ENCODE peak calls at places on chromosomes 13 and 19, in five cellular contexts. One of them, this sample, is unnamed.

GRCh38 chr13:21949818-21950429 is 279.1 kb downstream of the FGF9 start:
- DNase-seq in naive thymus-derived CD4-positive, alpha-beta T cell: no peak
- DNase-seq in choroid plexus epithelial cell: no peak
- DNase-seq in SW480: no peak
- DNase-seq in adipocyte: no peak
- DNase-seq in this sample: peak

GRCh38 chr19:4284176-4284958 is 5.3 kb downstream of the SHD start:
- DNase-seq in naive thymus-derived CD4-positive, alpha-beta T cell: no peak
- DNase-seq in choroid plexus epithelial cell: peak
- DNase-seq in SW480: peak
- DNase-seq in adipocyte: no peak
- DNase-seq in this sample: peak

GRCh38 chr13:68369739-68370138 is 1139.6 kb upstream of the PCDH9 start:
- DNase-seq in naive thymus-derived CD4-positive, alpha-beta T cell: no peak
- DNase-seq in choroid plexus epithelial cell: no peak
- DNase-seq in SW480: peak
- DNase-seq in adipocyte: no peak
- DNase-seq in this sample: peak

GRCh38 chr19:40423938-40424337 is 1.9 kb downstream of the SERTAD1 start:
- DNase-seq in naive thymus-derived CD4-positive, alpha-beta T cell: no peak
- DNase-seq in choroid plexus epithelial cell: no peak
- DNase-seq in SW480: no peak
- DNase-seq in adipocyte: no peak
- DNase-seq in this sample: no peak

GRCh38 chr19:45275370-45275971 is 24.4 kb downstream of the MARK4 start:
- DNase-seq in naive thymus-derived CD4-positive, alpha-beta T cell: no peak
- DNase-seq in choroid plexus epithelial cell: peak
- DNase-seq in SW480: no peak
- DNase-seq in adipocyte: no peak
- DNase-seq in this sample: peak

GRCh38 chr19:4744451-4745170 is 21.0 kb upstream of the DPP9 start:
- DNase-seq in naive thymus-derived CD4-positive, alpha-beta T cell: no peak
- DNase-seq in choroid plexus epithelial cell: peak
- DNase-seq in SW480: peak
- DNase-seq in adipocyte: peak
- DNase-seq in this sample: peak

GRCh38 chr19:46955114-46955812 is 64.4 kb upstream of the NPAS1 start:
- DNase-seq in naive thymus-derived CD4-positive, alpha-beta T cell: peak
- DNase-seq in choroid plexus epithelial cell: peak
- DNase-seq in SW480: peak
- DNase-seq in adipocyte: peak
- DNase-seq in this sample: no peak

GRCh38 chr13:54845351-54845965 is 1816.8 kb downstream of the OLFM4 start:
- DNase-seq in naive thymus-derived CD4-positive, alpha-beta T cell: no peak
- DNase-seq in choroid plexus epithelial cell: no peak
- DNase-seq in SW480: no peak
- DNase-seq in adipocyte: no peak
- DNase-seq in this sample: no peak

GRCh38 chr13:66033924-66034323 is 1196.2 kb downstream of the PCDH9 start:
- DNase-seq in naive thymus-derived CD4-positive, alpha-beta T cell: no peak
- DNase-seq in choroid plexus epithelial cell: no peak
- DNase-seq in SW480: no peak
- DNase-seq in adipocyte: no peak
- DNase-seq in this sample: no peak

GRCh38 chr19:17078920-17079709 is 3.5 kb downstream of the MYO9B start:
- DNase-seq in naive thymus-derived CD4-positive, alpha-beta T cell: no peak
- DNase-seq in choroid plexus epithelial cell: peak
- DNase-seq in SW480: no peak
- DNase-seq in adipocyte: no peak
- DNase-seq in this sample: no peak

GRCh38 chr13:102141625-102142472 is 260.0 kb downstream of the FGF14 start:
- DNase-seq in naive thymus-derived CD4-positive, alpha-beta T cell: no peak
- DNase-seq in choroid plexus epithelial cell: peak
- DNase-seq in SW480: no peak
- DNase-seq in adipocyte: peak
- DNase-seq in this sample: peak

GRCh38 chr13:59478908-59479307 is 684.8 kb downstream of the DIAPH3 start:
- DNase-seq in naive thymus-derived CD4-positive, alpha-beta T cell: no peak
- DNase-seq in choroid plexus epithelial cell: no peak
- DNase-seq in SW480: no peak
- DNase-seq in adipocyte: no peak
- DNase-seq in this sample: no peak

GRCh38 chr13:45113809-45114208 is 6.5 kb upstream of the GTF2F2 start:
- DNase-seq in naive thymus-derived CD4-positive, alpha-beta T cell: no peak
- DNase-seq in choroid plexus epithelial cell: no peak
- DNase-seq in SW480: no peak
- DNase-seq in adipocyte: no peak
- DNase-seq in this sample: no peak

GRCh38 chr19:19151418-19151817 is 13.1 kb upstream of the TMEM161A start:
- DNase-seq in naive thymus-derived CD4-positive, alpha-beta T cell: no peak
- DNase-seq in choroid plexus epithelial cell: no peak
- DNase-seq in SW480: no peak
- DNase-seq in adipocyte: no peak
- DNase-seq in this sample: no peak

GRCh38 chr13:113437408-113438010 is 15.8 kb downstream of the ADPRHL1 start:
- DNase-seq in naive thymus-derived CD4-positive, alpha-beta T cell: no peak
- DNase-seq in choroid plexus epithelial cell: no peak
- DNase-seq in SW480: no peak
- DNase-seq in adipocyte: no peak
- DNase-seq in this sample: peak

GRCh38 chr19:13083627-13084026 is 19.0 kb downstream of the LYL1 start:
- DNase-seq in naive thymus-derived CD4-positive, alpha-beta T cell: no peak
- DNase-seq in choroid plexus epithelial cell: peak
- DNase-seq in SW480: no peak
- DNase-seq in adipocyte: no peak
- DNase-seq in this sample: no peak

GRCh38 chr13:59103004-59103768 is 1060.5 kb downstream of the DIAPH3 start:
- DNase-seq in naive thymus-derived CD4-positive, alpha-beta T cell: no peak
- DNase-seq in choroid plexus epithelial cell: peak
- DNase-seq in SW480: no peak
- DNase-seq in adipocyte: peak
- DNase-seq in this sample: no peak

GRCh38 chr13:20185657-20186056 is 7.1 kb downstream of the GJB2 start:
- DNase-seq in naive thymus-derived CD4-positive, alpha-beta T cell: no peak
- DNase-seq in choroid plexus epithelial cell: no peak
- DNase-seq in SW480: no peak
- DNase-seq in adipocyte: no peak
- DNase-seq in this sample: no peak

GRCh38 chr13:99467764-99468163 is 33.5 kb upstream of the TM9SF2 start:
- DNase-seq in naive thymus-derived CD4-positive, alpha-beta T cell: no peak
- DNase-seq in choroid plexus epithelial cell: peak
- DNase-seq in SW480: no peak
- DNase-seq in adipocyte: peak
- DNase-seq in this sample: peak

GRCh38 chr19:32909257-32909656 is 39.7 kb upstream of the SLC7A9 start:
- DNase-seq in naive thymus-derived CD4-positive, alpha-beta T cell: no peak
- DNase-seq in choroid plexus epithelial cell: no peak
- DNase-seq in SW480: no peak
- DNase-seq in adipocyte: no peak
- DNase-seq in this sample: no peak

GRCh38 chr13:107642841-107643240 is 572.5 kb downstream of the LIG4 start:
- DNase-seq in naive thymus-derived CD4-positive, alpha-beta T cell: no peak
- DNase-seq in choroid plexus epithelial cell: no peak
- DNase-seq in SW480: no peak
- DNase-seq in adipocyte: no peak
- DNase-seq in this sample: peak

GRCh38 chr13:48749144-48749543 is 95.4 kb downstream of the CYSLTR2 start:
- DNase-seq in naive thymus-derived CD4-positive, alpha-beta T cell: no peak
- DNase-seq in choroid plexus epithelial cell: peak
- DNase-seq in SW480: no peak
- DNase-seq in adipocyte: no peak
- DNase-seq in this sample: peak

GRCh38 chr13:21800847-21801616 is 130.2 kb downstream of the FGF9 start:
- DNase-seq in naive thymus-derived CD4-positive, alpha-beta T cell: no peak
- DNase-seq in choroid plexus epithelial cell: no peak
- DNase-seq in SW480: no peak
- DNase-seq in adipocyte: no peak
- DNase-seq in this sample: peak

GRCh38 chr13:113597386-113598080 is 13.0 kb downstream of the TFDP1 start:
- DNase-seq in naive thymus-derived CD4-positive, alpha-beta T cell: no peak
- DNase-seq in choroid plexus epithelial cell: no peak
- DNase-seq in SW480: no peak
- DNase-seq in adipocyte: no peak
- DNase-seq in this sample: no peak

GRCh38 chr19:3544742-3545668 is 6.0 kb downstream of the TEKTIP1 start:
- DNase-seq in naive thymus-derived CD4-positive, alpha-beta T cell: peak
- DNase-seq in choroid plexus epithelial cell: peak
- DNase-seq in SW480: no peak
- DNase-seq in adipocyte: peak
- DNase-seq in this sample: peak

GRCh38 chr19:7550987-7551761 is 15.7 kb downstream of the PNPLA6 start:
- DNase-seq in naive thymus-derived CD4-positive, alpha-beta T cell: peak
- DNase-seq in choroid plexus epithelial cell: peak
- DNase-seq in SW480: peak
- DNase-seq in adipocyte: peak
- DNase-seq in this sample: peak

GRCh38 chr19:6423499-6424189 is 967 bp downstream of the KHSRP start:
- DNase-seq in naive thymus-derived CD4-positive, alpha-beta T cell: no peak
- DNase-seq in choroid plexus epithelial cell: peak
- DNase-seq in SW480: no peak
- DNase-seq in adipocyte: peak
- DNase-seq in this sample: peak

GRCh38 chr13:43574601-43575000 is 212.2 kb downstream of the ENOX1 start:
- DNase-seq in naive thymus-derived CD4-positive, alpha-beta T cell: no peak
- DNase-seq in choroid plexus epithelial cell: no peak
- DNase-seq in SW480: no peak
- DNase-seq in adipocyte: no peak
- DNase-seq in this sample: no peak

GRCh38 chr13:92900455-92900854 is 326.2 kb upstream of the GPC6 start:
- DNase-seq in naive thymus-derived CD4-positive, alpha-beta T cell: no peak
- DNase-seq in choroid plexus epithelial cell: no peak
- DNase-seq in SW480: no peak
- DNase-seq in adipocyte: no peak
- DNase-seq in this sample: no peak

GRCh38 chr19:16106121-16106520 is 5.6 kb upstream of the RAB8A start:
- DNase-seq in naive thymus-derived CD4-positive, alpha-beta T cell: no peak
- DNase-seq in choroid plexus epithelial cell: peak
- DNase-seq in SW480: peak
- DNase-seq in adipocyte: peak
- DNase-seq in this sample: no peak

GRCh38 chr13:76048675-76049396 is 412.7 kb downstream of the LMO7 start:
- DNase-seq in naive thymus-derived CD4-positive, alpha-beta T cell: no peak
- DNase-seq in choroid plexus epithelial cell: no peak
- DNase-seq in SW480: no peak
- DNase-seq in adipocyte: peak
- DNase-seq in this sample: peak

GRCh38 chr13:88932950-88933349 is 1261.8 kb downstream of the SLITRK5 start:
- DNase-seq in naive thymus-derived CD4-positive, alpha-beta T cell: no peak
- DNase-seq in choroid plexus epithelial cell: no peak
- DNase-seq in SW480: no peak
- DNase-seq in adipocyte: no peak
- DNase-seq in this sample: peak

GRCh38 chr13:113876341-113877148 is 12.7 kb upstream of the GAS6 start:
- DNase-seq in naive thymus-derived CD4-positive, alpha-beta T cell: no peak
- DNase-seq in choroid plexus epithelial cell: no peak
- DNase-seq in SW480: no peak
- DNase-seq in adipocyte: no peak
- DNase-seq in this sample: no peak

GRCh38 chr13:49716615-49717014 is 25.3 kb upstream of the EBPL start:
- DNase-seq in naive thymus-derived CD4-positive, alpha-beta T cell: no peak
- DNase-seq in choroid plexus epithelial cell: no peak
- DNase-seq in SW480: no peak
- DNase-seq in adipocyte: no peak
- DNase-seq in this sample: no peak

GRCh38 chr13:85230754-85231153 is 568.5 kb downstream of the SLITRK6 start:
- DNase-seq in naive thymus-derived CD4-positive, alpha-beta T cell: no peak
- DNase-seq in choroid plexus epithelial cell: peak
- DNase-seq in SW480: no peak
- DNase-seq in adipocyte: peak
- DNase-seq in this sample: peak

GRCh38 chr13:98556968-98557591 is 19.8 kb downstream of the STK24 start:
- DNase-seq in naive thymus-derived CD4-positive, alpha-beta T cell: no peak
- DNase-seq in choroid plexus epithelial cell: no peak
- DNase-seq in SW480: no peak
- DNase-seq in adipocyte: no peak
- DNase-seq in this sample: no peak

GRCh38 chr13:114264886-114265611 is 16.4 kb upstream of the UPF3A start:
- DNase-seq in naive thymus-derived CD4-positive, alpha-beta T cell: no peak
- DNase-seq in choroid plexus epithelial cell: peak
- DNase-seq in SW480: no peak
- DNase-seq in adipocyte: peak
- DNase-seq in this sample: no peak